ENCODE peak calls at places on chromosomes 1 and 21, in six cellular contexts. Z, V, R, W, H and K are unnamed samples.

GRCh38 chr1:3365519-3366158 is 88.8 kb upstream of the ARHGEF16 start:
- DNase-seq in Z (no peak), V (no peak), R (no peak), W (no peak), H (no peak), K (no peak)

GRCh38 chr1:63592536-63593302 is 492 bp upstream of the PGM1 start:
- DNase-seq in Z (no peak), V (no peak), R (no peak), W (no peak), H (no peak), K (no peak)

GRCh38 chr1:30719406-30720270 is 3.7 kb downstream of the MATN1 start:
- DNase-seq in Z (no peak), V (no peak), R (no peak), W (no peak), H (no peak), K (no peak)

GRCh38 chr21:40422851-40423635 is 423.9 kb downstream of the DSCAM start:
- DNase-seq in Z (no peak), V (no peak), R (no peak), W (no peak), H (no peak), K (no peak)

GRCh38 chr1:61156576-61157239 is 74.3 kb downstream of the NFIA start:
- DNase-seq in Z (no peak), V (no peak), R (no peak), W (no peak), H (no peak), K (no peak)

GRCh38 chr1:246753670-246754535 is 29.7 kb downstream of the SCCPDH start:
- DNase-seq in Z (peak; percentile 29), V (peak; percentile 34), R (peak; percentile 48), W (peak; percentile 47), H (peak; percentile 16), K (no peak)

GRCh38 chr21:38142226-38142625 is 114.6 kb upstream of the KCNJ15 start:
- DNase-seq in Z (no peak), V (peak; percentile 29), R (no peak), W (no peak), H (no peak), K (no peak)

GRCh38 chr1:27332536-27333281 is 9.1 kb upstream of the SYTL1 start:
- DNase-seq in Z (no peak), V (no peak), R (peak; percentile 47), W (peak; percentile 49), H (no peak), K (no peak)

GRCh38 chr1:230127105-230128054 is 60.3 kb downstream of the GALNT2 start:
- DNase-seq in Z (no peak), V (no peak), R (no peak), W (no peak), H (no peak), K (no peak)

GRCh38 chr1:50747394-50747793 is 212.7 kb downstream of the FAF1 start:
- DNase-seq in Z (no peak), V (no peak), R (no peak), W (no peak), H (no peak), K (no peak)

GRCh38 chr21:37502947-37503346 is 136.4 kb downstream of the DYRK1A start:
- DNase-seq in Z (no peak), V (no peak), R (no peak), W (no peak), H (no peak), K (no peak)

GRCh38 chr1:207713529-207713928 is 38.3 kb upstream of the CD46 start:
- DNase-seq in Z (no peak), V (no peak), R (no peak), W (no peak), H (no peak), K (no peak)

GRCh38 chr1:185567006-185567405 is 167.2 kb upstream of the HMCN1 start:
- DNase-seq in Z (no peak), V (peak; percentile 92), R (no peak), W (no peak), H (no peak), K (no peak)

GRCh38 chr1:6199298-6200187 is at the start of gene RPL22:
- DNase-seq in Z (peak; percentile 99), V (peak; percentile 99), R (peak; percentile 98), W (peak; percentile 99), H (peak; percentile 98), K (peak; percentile 99)

GRCh38 chr1:166822385-166822784 is 16.9 kb upstream of the POGK start:
- DNase-seq in Z (no peak), V (no peak), R (no peak), W (no peak), H (no peak), K (no peak)

GRCh38 chr1:11940260-11940921 is 5.9 kb downstream of the PLOD1 start:
- DNase-seq in Z (no peak), V (peak; percentile 43), R (no peak), W (peak; percentile 71), H (no peak), K (no peak)

GRCh38 chr1:65459397-65459768 is 38.9 kb downstream of the LEPR start:
- DNase-seq in Z (no peak), V (peak; percentile 44), R (no peak), W (no peak), H (no peak), K (no peak)

GRCh38 chr1:43481481-43481880 is 27.8 kb upstream of the HYI start:
- DNase-seq in Z (no peak), V (no peak), R (no peak), W (no peak), H (no peak), K (no peak)

GRCh38 chr1:84348240-84348555 is 46.7 kb downstream of the SAMD13 start:
- DNase-seq in Z (no peak), V (peak; percentile 58), R (no peak), W (no peak), H (no peak), K (no peak)

DNA sequence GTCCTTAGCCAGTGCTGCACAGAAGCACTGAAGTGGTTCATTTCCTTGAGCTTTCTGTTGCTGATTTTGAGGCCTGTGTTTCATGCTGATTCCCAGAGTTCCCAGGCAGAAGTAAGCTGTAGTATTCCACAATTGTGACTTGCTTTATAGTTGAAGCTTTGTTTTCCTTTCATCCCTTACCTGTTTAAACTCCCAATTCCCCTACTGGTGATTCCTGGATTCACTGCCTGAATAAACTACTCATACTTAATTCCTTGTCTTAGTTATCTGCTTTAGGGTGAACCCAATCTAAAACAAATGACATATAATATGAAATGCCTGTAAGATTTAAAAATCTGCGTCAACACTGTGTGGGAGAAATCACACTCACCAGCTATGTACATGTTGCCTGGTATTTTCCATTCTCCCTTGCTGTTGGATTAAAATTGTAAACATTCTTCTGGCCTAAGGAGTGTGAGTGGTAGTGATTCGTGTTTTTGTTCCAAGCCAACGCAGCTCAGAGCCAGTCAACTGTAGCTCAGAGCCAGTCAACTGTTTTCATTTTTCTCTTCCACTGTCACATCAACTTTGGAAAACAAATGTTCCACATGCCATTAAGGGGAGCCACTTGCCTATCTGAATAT is 879.4 kb downstream of the MRPL39 start:
- DNase-seq in Z (no peak), V (no peak), R (no peak), W (no peak), H (no peak), K (no peak)
- TF ChIP-seq CTCF in Z (no peak), V (no peak), R (no peak), W (no peak), H (no peak), K (no peak)

GRCh38 chr1:118247593-118247992 is 62.6 kb upstream of the SPAG17 start:
- DNase-seq in Z (no peak), V (peak; percentile 23), R (no peak), W (no peak), H (no peak), K (no peak)
- TF ChIP-seq CTCF in Z (no peak), V (peak; percentile 79), R (peak; percentile 15), W (no peak), H (peak; percentile 67), K (peak; percentile 36)

GRCh38 chr1:156461781-156462647 is 38.6 kb downstream of the MEF2D start:
- DNase-seq in Z (peak; percentile 72), V (no peak), R (no peak), W (no peak), H (no peak), K (no peak)
- TF ChIP-seq CTCF in Z (no peak), V (no peak), R (no peak), W (no peak), H (no peak), K (no peak)

GRCh38 chr1:204282801-204283200 is 69.0 kb upstream of the GOLT1A start:
- DNase-seq in Z (no peak), V (no peak), R (no peak), W (no peak), H (no peak), K (no peak)
- TF ChIP-seq CTCF in Z (no peak), V (no peak), R (no peak), W (no peak), H (no peak), K (no peak)

GRCh38 chr1:53086504-53087070 is 24.6 kb downstream of the PODN start:
- DNase-seq in Z (no peak), V (no peak), R (no peak), W (no peak), H (no peak), K (no peak)
- TF ChIP-seq CTCF in Z (no peak), V (no peak), R (no peak), W (no peak), H (no peak), K (no peak)